ENCODE peak calls at places on chromosomes 13 and 19, in four cellular contexts. I, Y, A and K are unnamed samples.

GRCh38 chr13:40585911-40586471 is 80.5 kb downstream of the FOXO1 start:
- DNase-seq in I (peak; percentile 61), Y (no peak), A (no peak), K (no peak)

GRCh38 chr13:107842562-107843180 is 372.7 kb downstream of the LIG4 start:
- DNase-seq in I (no peak), Y (no peak), A (no peak), K (no peak)

GRCh38 chr19:43470288-43470687 is 4.9 kb upstream of the LYPD3 start:
- DNase-seq in I (peak; percentile 29), Y (no peak), A (peak; percentile 82), K (no peak)

GRCh38 chr13:75902166-75903104 is 266.3 kb downstream of the LMO7 start:
- DNase-seq in I (no peak), Y (no peak), A (no peak), K (no peak)

GRCh38 chr13:114020750-114021463 is 47.0 kb upstream of the C13orf46 start:
- DNase-seq in I (no peak), Y (no peak), A (no peak), K (no peak)

GRCh38 chr19:43563816-43564215 is 11.5 kb downstream of the XRCC1 start:
- DNase-seq in I (no peak), Y (no peak), A (no peak), K (no peak)

GRCh38 chr19:979318-979741 is 4.8 kb upstream of the WDR18 start:
- DNase-seq in I (no peak), Y (no peak), A (no peak), K (no peak)

GRCh38 chr19:35269425-35270117 is 809 bp downstream of the USF2 start:
- DNase-seq in I (peak; percentile 89), Y (peak; percentile 94), A (peak; percentile 78), K (peak; percentile 94)

GRCh38 chr13:50573046-50573445 is 270.4 kb downstream of the DLEU7 start:
- DNase-seq in I (no peak), Y (no peak), A (no peak), K (no peak)

GRCh38 chr13:113393572-113394503 is 29.9 kb upstream of the GRTP1 start:
- DNase-seq in I (peak; percentile 94), Y (peak; percentile 82), A (peak; percentile 40), K (peak; percentile 89)

GRCh38 chr13:105220886-105221285 is 1314.6 kb downstream of the EFNB2 start:
- DNase-seq in I (no peak), Y (no peak), A (no peak), K (no peak)

GRCh38 chr13:55155046-55155445 is 1985.7 kb upstream of the PRR20A start:
- DNase-seq in I (no peak), Y (no peak), A (no peak), K (no peak)

GRCh38 chr13:20425819-20426219 is 99.8 kb downstream of the CRYL1 start:
- DNase-seq in I (no peak), Y (no peak), A (no peak), K (no peak)

GRCh38 chr19:23561341-23561740 is 125.7 kb downstream of the ZNF675 start:
- DNase-seq in I (no peak), Y (no peak), A (peak; percentile 23), K (no peak)

GRCh38 chr19:45716314-45717130 is 14.2 kb downstream of the FBXO46 start:
- DNase-seq in I (peak; percentile 61), Y (no peak), A (no peak), K (no peak)

GRCh38 chr13:57352114-57352513 is 185.1 kb downstream of the PRR20E start:
- DNase-seq in I (no peak), Y (no peak), A (no peak), K (no peak)

GRCh38 chr13:109919715-109920375 is 133.5 kb upstream of the IRS2 start:
- DNase-seq in I (no peak), Y (no peak), A (peak; percentile 20), K (no peak)

GRCh38 chr13:104385409-104385808 is 1319.2 kb upstream of the SLC10A2 start:
- DNase-seq in I (no peak), Y (no peak), A (no peak), K (no peak)

GRCh38 chr19:8512115-8512967 is 1.6 kb downstream of the ZNF414 start:
- DNase-seq in I (peak; percentile 85), Y (no peak), A (no peak), K (no peak)

GRCh38 chr13:47628666-47629065 is 372.4 kb downstream of the SUCLA2 start:
- DNase-seq in I (no peak), Y (no peak), A (peak; percentile 6), K (no peak)

GRCh38 chr19:768424-768823 is 17.5 kb downstream of the MISP start:
- DNase-seq in I (no peak), Y (no peak), A (peak; percentile 79), K (no peak)

GRCh38 chr19:47035127-47035494 is 13.3 kb downstream of the TMEM160 start:
- DNase-seq in I (peak; percentile 84), Y (no peak), A (no peak), K (no peak)

GRCh38 chr13:110616103-110617101 is 1.1 kb downstream of the NAXD start:
- DNase-seq in I (peak; percentile 51), Y (no peak), A (peak; percentile 44), K (no peak)

GRCh38 chr19:15922021-15922420 is 12.3 kb downstream of the CYP4F11 start:
- DNase-seq in I (no peak), Y (no peak), A (no peak), K (no peak)

GRCh38 chr19:15923702-15924101 is 10.6 kb downstream of the CYP4F11 start:
- DNase-seq in I (no peak), Y (no peak), A (no peak), K (no peak)

GRCh38 chr19:15928321-15928720 is 6.0 kb downstream of the CYP4F11 start:
- DNase-seq in I (no peak), Y (no peak), A (no peak), K (no peak)

DNA sequence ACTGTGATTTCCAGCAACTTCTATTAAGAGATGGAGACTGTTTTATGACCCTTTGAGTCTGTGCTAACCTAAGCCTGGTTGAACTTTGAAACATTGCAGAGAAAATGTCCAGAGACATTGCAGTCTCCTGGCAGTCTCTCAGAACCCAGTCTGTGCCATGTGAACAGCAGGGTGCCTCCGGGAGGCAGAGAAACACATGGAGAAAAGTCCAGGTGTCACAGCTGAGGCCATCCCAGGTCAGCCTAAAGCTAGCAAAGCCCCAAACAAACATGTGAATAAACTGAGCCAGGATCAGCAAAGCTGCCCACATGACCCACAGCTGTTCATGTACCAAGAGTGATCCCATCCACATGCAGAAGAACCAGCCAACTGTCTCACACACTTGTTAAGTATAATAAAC is 7.8 kb downstream of the CYP4F11 start:
- DNase-seq in I (no peak), Y (no peak), A (no peak), K (no peak)
- TF ChIP-seq CTCF in I (no peak), Y (no peak), A (no peak), K (no peak)

DNA sequence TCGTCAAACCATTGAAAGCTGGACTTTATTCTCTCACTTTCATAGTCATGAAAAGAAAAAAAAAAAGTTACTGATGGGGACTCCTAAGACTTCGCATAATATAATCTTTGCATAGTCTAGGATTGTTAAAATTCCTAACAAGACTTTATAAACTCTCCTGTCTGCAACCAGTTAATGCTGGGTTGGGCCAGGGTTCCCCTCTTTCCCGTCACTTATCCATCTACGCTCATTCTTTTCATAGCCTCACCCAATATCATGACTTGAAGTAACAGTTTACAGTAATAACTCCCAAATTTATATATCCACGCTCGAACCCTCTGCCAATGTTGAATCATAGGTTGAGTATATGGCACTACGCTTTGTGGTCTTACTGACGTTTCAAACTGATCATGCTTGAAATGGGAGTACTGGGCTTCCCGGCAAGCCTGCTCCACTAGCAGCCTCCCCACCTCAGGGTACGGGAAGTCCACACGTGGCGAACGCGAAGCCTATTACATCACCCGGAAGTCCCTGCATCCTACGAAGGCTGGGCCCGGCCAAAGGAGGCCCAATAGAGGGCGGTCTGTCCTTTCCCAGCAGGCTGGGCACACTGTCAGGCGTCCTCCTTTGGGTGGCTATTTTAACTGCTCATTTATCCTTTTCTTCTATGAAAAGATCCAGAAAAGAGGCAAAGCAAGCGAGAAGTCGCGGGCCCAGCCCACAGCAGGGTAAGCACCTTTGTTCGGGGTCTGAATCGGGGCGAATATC is 694 bp upstream of the ZNF460 start:
- DNase-seq in I (peak; percentile 98), Y (peak; percentile 54), A (peak; percentile 90), K (peak; percentile 82)
- TF ChIP-seq CTCF in I (peak; percentile 19), Y (peak; percentile 39), A (peak; percentile 69), K (no peak)

DNA sequence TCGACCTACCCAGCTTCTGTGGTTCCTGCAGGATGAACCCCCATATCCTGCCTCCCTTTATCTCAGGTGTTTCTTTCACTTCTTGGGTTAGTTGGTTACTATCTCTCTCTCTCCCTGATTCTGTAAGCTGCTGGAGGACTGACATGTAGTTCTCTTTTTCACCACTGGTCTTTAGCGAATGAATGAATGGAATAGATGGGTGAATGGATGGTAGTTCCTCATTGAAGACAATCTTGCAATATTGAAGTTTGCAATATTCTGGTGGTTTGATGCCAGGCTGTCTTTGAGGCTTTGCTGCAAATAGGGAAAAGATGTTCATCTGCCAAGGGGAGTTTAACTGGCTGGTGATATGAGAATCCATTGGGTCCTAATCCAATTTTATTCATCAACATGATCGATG is 120.2 kb downstream of the UBL3 start:
- DNase-seq in I (peak; percentile 27), Y (no peak), A (no peak), K (no peak)
- TF ChIP-seq CTCF in I (peak; percentile 47), Y (peak; percentile 15), A (peak; percentile 40), K (peak; percentile 41)

GRCh38 chr13:99955747-99956472 is 15.7 kb downstream of the ZIC5 start:
- DNase-seq in I (peak; percentile 56), Y (no peak), A (peak; percentile 7), K (peak; percentile 64)
- TF ChIP-seq CTCF in I (no peak), Y (no peak), A (no peak), K (no peak)

GRCh38 chr13:43797154-43797553 is 10.4 kb upstream of the ENOX1 start:
- DNase-seq in I (no peak), Y (no peak), A (no peak), K (no peak)

GRCh38 chr13:43802511-43802910 is 15.7 kb upstream of the ENOX1 start:
- DNase-seq in I (no peak), Y (no peak), A (no peak), K (no peak)

GRCh38 chr13:43800828-43801227 is 14.1 kb upstream of the ENOX1 start:
- DNase-seq in I (no peak), Y (no peak), A (no peak), K (no peak)

GRCh38 chr13:43799191-43799590 is 12.4 kb upstream of the ENOX1 start:
- DNase-seq in I (no peak), Y (no peak), A (no peak), K (no peak)

DNA sequence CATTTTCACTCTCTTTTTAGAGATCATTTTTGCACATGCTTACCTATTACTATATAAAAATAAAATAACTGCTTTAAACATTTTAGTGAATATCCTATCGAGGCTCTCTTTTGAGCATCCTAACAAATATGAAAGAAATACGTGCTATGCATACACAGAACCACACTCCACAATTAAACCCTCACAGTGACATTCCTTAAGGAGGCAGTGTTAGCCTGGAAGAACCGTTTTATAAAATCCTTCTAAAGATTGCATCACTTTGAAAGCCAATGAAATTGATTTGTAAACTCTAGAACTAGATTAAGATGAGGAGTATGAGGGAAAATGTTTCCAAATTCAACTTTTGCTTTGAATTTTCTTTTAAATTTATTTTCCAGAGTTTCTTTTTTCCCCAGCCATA is 11.1 kb upstream of the ENOX1 start:
- DNase-seq in I (no peak), Y (no peak), A (peak; percentile 13), K (no peak)
- TF ChIP-seq CTCF in I (no peak), Y (no peak), A (peak; percentile 37), K (no peak)

GRCh38 chr19:5503598-5503997 is 48.4 kb downstream of the ZNRF4 start:
- DNase-seq in I (no peak), Y (no peak), A (no peak), K (no peak)
- TF ChIP-seq CTCF in I (peak; percentile 36), Y (no peak), A (peak; percentile 18), K (no peak)

GRCh38 chr19:12244370-12244769 is 50.3 kb downstream of the ZNF44 start:
- DNase-seq in I (peak; percentile 48), Y (no peak), A (no peak), K (no peak)
- TF ChIP-seq CTCF in I (peak; percentile 49), Y (no peak), A (no peak), K (no peak)